ENCODE peak calls at places on chromosomes 5 and 9, in five cellular contexts. R is CD4-positive, CD25-positive, alpha-beta regulatory T cell; L is COR-L47; B is D341Med; S is progenitor cell of endocrine pancreas. E is an unnamed sample.
A peak's percentile ranks its signal among the peaks of the same experiment; 100 is the strongest.

GRCh38 chr5:15722305-15722704 is 222.3 kb downstream of the FBXL7 start:
- DNase-seq in R (no peak), L (no peak), B (no peak), S (no peak), E (no peak)

GRCh38 chr9:88749420-88749819 is 214.4 kb downstream of the NXNL2 start:
- DNase-seq in R (no peak), L (no peak), B (no peak), S (no peak), E (no peak)

GRCh38 chr9:83962165-83962564 is 17.9 kb downstream of the HNRNPK start:
- DNase-seq in R (no peak), L (peak; percentile 24), B (no peak), S (no peak), E (no peak)

GRCh38 chr9:17005085-17005484 is 129.8 kb upstream of the CNTLN start:
- DNase-seq in R (no peak), L (no peak), B (no peak), S (no peak), E (no peak)

GRCh38 chr9:19999491-20000057 is 210.7 kb upstream of the SLC24A2 start:
- DNase-seq in R (no peak), L (no peak), B (no peak), S (no peak), E (no peak)

GRCh38 chr9:101764455-101764854 is 26.0 kb upstream of the GRIN3A start:
- DNase-seq in R (no peak), L (no peak), B (no peak), S (no peak), E (no peak)

GRCh38 chr9:87663556-87663955 is 62.4 kb upstream of the CTSL start:
- DNase-seq in R (no peak), L (no peak), B (no peak), S (no peak), E (no peak)

GRCh38 chr5:84115727-84116126 is 269.0 kb downstream of the EDIL3 start:
- DNase-seq in R (no peak), L (no peak), B (no peak), S (no peak), E (no peak)

GRCh38 chr9:136629879-136630661 is 32.6 kb upstream of the EGFL7 start:
- DNase-seq in R (peak; percentile 43), L (peak; percentile 60), B (peak; percentile 80), S (peak; percentile 73), E (peak; percentile 26)

GRCh38 chr5:78360674-78361225 is 333 bp downstream of the SCAMP1 start:
- DNase-seq in R (peak; percentile 66), L (peak; percentile 59), B (peak; percentile 71), S (peak; percentile 44), E (peak; percentile 36)

GRCh38 chr5:151159649-151160373 is 2.2 kb upstream of the ANXA6 start:
- DNase-seq in R (no peak), L (no peak), B (no peak), S (no peak), E (no peak)